ENCODE peak calls at places on chromosomes 7 and 10, in five cellular contexts. E is IMR-90, N is transverse colon, F is small intestine, D is aorta. X is an unnamed sample. For H3K4me1, the result is how much of the 10 kb centered on the place peaks cover.

GRCh38 chr7:18577096-18577771 is 81.7 kb downstream of the HDAC9 start:
- DNase-seq in F (no peak), D (no peak), N (peak), E (no peak), X (no peak)

GRCh38 chr7:1899201-1899600 is 229.1 kb downstream of the ELFN1 start:
- DNase-seq in N (no peak), E (peak), D (no peak), F (no peak), X (no peak)

GRCh38 chr10:3043512-3044368 is 23.6 kb upstream of the PFKP start:
- DNase-seq in N (peak), D (peak), F (peak), E (peak), X (no peak)

GRCh38 chr7:20474244-20474643 is 141.2 kb upstream of the ABCB5 start:
- DNase-seq in F (no peak), D (no peak), N (no peak), E (no peak), X (no peak)

GRCh38 chr7:151060416-151061234 is 1.2 kb downstream of the SLC4A2 start:
- DNase-seq in E (no peak), D (peak), N (peak), F (peak), X (no peak)

GRCh38 chr7:87506243-87507180 is 31.0 kb upstream of the ABCB4 start:
- DNase-seq in F (peak), N (no peak), D (no peak), E (peak), X (no peak)

GRCh38 chr7:85074-85945 is 107.1 kb upstream of the FAM20C start:
- DNase-seq in N (no peak), F (no peak), D (no peak), E (peak), X (no peak)

GRCh38 chr10:112203328-112204076 is 19.9 kb upstream of the GPAM start:
- DNase-seq in E (peak), N (no peak), D (no peak), F (no peak), X (no peak)

GRCh38 chr10:35600193-35600592 is 4.9 kb upstream of the GJD4 start:
- DNase-seq in E (no peak), F (no peak), D (no peak), N (no peak), X (no peak)

GRCh38 chr7:82805527-82805960 is 357.1 kb downstream of the PCLO start:
- DNase-seq in D (no peak), F (no peak), N (no peak), E (peak), X (no peak)

GRCh38 chr7:2719007-2719406 is 31.0 kb downstream of the AMZ1 start:
- DNase-seq in N (no peak), D (no peak), E (no peak), F (peak), X (peak)

GRCh38 chr7:122847871-122848473 is 38.3 kb downstream of the CADPS2 start:
- DNase-seq in D (no peak), F (no peak), E (no peak), N (no peak), X (no peak)

GRCh38 chr10:69348824-69349541 is 67.7 kb downstream of the TACR2 start:
- DNase-seq in D (peak), E (peak), F (peak), N (peak), X (no peak)

GRCh38 chr7:14125998-14126397 is 136.5 kb upstream of the ETV1 start:
- DNase-seq in D (no peak), N (no peak), E (peak), F (no peak), X (no peak)

GRCh38 chr10:22252801-22253577 is 35.2 kb upstream of the EBLN1 start:
- DNase-seq in N (peak), F (peak), D (peak), E (no peak), X (peak)

GRCh38 chr7:77200542-77200941 is 923 bp upstream of the FGL2 start:
- DNase-seq in N (no peak), F (no peak), E (no peak), D (no peak), X (no peak)

GRCh38 chr7:129560831-129561230 is 50.7 kb upstream of the NRF1 start:
- DNase-seq in D (no peak), N (no peak), F (no peak), E (peak), X (no peak)

GRCh38 chr7:50068026-50068425 is 25.0 kb downstream of the ZPBP start:
- DNase-seq in E (no peak), F (peak), D (no peak), N (peak), X (no peak)

GRCh38 chr7:116738378-116738777 is 66.4 kb downstream of the MET start:
- DNase-seq in N (no peak), E (no peak), F (no peak), D (no peak), X (no peak)

GRCh38 chr10:14477408-14477710 is 146.6 kb upstream of the FRMD4A start:
- DNase-seq in D (no peak), F (no peak), E (peak), N (no peak), X (no peak)

GRCh38 chr10:123272171-123272570 is 118.0 kb downstream of the BUB3 start:
- DNase-seq in D (no peak), N (no peak), F (no peak), E (no peak), X (no peak)

GRCh38 chr7:47366211-47366610 is 215.7 kb downstream of the TNS3 start:
- DNase-seq in E (no peak), D (no peak), F (no peak), N (no peak), X (no peak)

GRCh38 chr10:131615150-131615549 is 285.7 kb upstream of the PPP2R2D start:
- DNase-seq in F (no peak), E (no peak), D (no peak), N (no peak), X (no peak)

GRCh38 chr7:103791894-103792293 is 197.6 kb downstream of the RELN start:
- DNase-seq in F (no peak), E (no peak), N (no peak), D (no peak), X (no peak)

GRCh38 chr10:97013568-97013967 is 172.2 kb downstream of the SLIT1 start:
- DNase-seq in E (no peak), N (no peak), D (no peak), F (no peak), X (no peak)

GRCh38 chr7:155230169-155230593 is 67.5 kb upstream of the INSIG1 start:
- DNase-seq in D (no peak), N (no peak), E (peak), F (peak), X (peak)

GRCh38 chr10:28631896-28632596 is 45.3 kb upstream of the BAMBI start:
- DNase-seq in F (no peak), N (no peak), D (no peak), E (peak), X (no peak)

GRCh38 chr7:5421626-5422323 is 1.9 kb downstream of the TNRC18 start:
- DNase-seq in F (peak), D (peak), E (peak), N (peak), X (peak)

GRCh38 chr7:101832681-101833375 is 15.4 kb downstream of the CUX1 start:
- DNase-seq in N (no peak), F (no peak), E (no peak), D (peak), X (no peak)

GRCh38 chr10:95511314-95511713 is 49.9 kb downstream of the SORBS1 start:
- DNase-seq in E (no peak), D (no peak), N (no peak), F (no peak), X (no peak)

GRCh38 chr10:124244256-124244877 is 151.0 kb upstream of the CHST15 start:
- DNase-seq in F (no peak), N (peak), D (peak), E (no peak), X (no peak)

GRCh38 chr7:72538856-72539255 is 126.7 kb upstream of the CALN1 start:
- DNase-seq in E (no peak), N (no peak), F (no peak), D (no peak), X (no peak)

GRCh38 chr7:90833443-90833842 is 237.3 kb downstream of the CDK14 start:
- DNase-seq in F (no peak), N (no peak), D (no peak), E (peak), X (no peak)

GRCh38 chr10:103763374-103764202 is 91.8 kb downstream of the SH3PXD2A start:
- DNase-seq in D (no peak), N (no peak), E (peak), F (no peak), X (no peak)

DNA sequence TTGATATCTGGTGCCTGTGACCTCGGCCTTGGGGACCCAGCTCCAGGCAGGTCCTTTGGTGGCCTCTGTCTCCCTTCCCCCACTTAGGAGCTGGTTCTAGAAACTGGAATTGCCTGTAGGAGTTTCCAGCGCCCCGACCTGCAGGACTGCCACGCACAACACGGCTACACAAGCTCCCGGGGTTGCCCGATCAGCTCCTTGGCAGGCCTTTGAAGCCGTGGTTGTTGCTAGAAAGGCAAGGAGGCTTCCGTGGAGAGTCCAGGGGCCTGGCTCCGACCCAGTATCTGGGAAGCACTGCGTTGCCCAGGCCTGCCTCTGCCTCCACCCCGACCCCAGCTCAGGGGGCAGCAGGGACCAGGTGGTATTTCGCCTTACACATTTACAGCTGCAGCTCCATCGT is 54.4 kb downstream of the PROSER2 start:
- DNase-seq in F (no peak), E (no peak), D (peak), N (no peak), X (peak)
- H3K4me1 ChIP-seq in F (under half), E (under half), D (under half), N (under half), X (under half)

GRCh38 chr10:31320179-31320597 is 1.2 kb downstream of the ZEB1 start:
- DNase-seq in E (no peak), N (peak), F (no peak), D (peak), X (no peak)

GRCh38 chr10:31321396-31321941 is 2.5 kb downstream of the ZEB1 start:
- DNase-seq in N (peak), F (no peak), D (no peak), E (peak), X (peak)

GRCh38 chr10:31319602-31320178 is 674 bp downstream of the ZEB1 start:
- DNase-seq in N (no peak), F (no peak), E (no peak), D (peak), X (peak)

GRCh38 chr10:31320598-31321211 is 1.7 kb downstream of the ZEB1 start:
- DNase-seq in E (peak), F (no peak), N (peak), D (peak), X (peak)

DNA sequence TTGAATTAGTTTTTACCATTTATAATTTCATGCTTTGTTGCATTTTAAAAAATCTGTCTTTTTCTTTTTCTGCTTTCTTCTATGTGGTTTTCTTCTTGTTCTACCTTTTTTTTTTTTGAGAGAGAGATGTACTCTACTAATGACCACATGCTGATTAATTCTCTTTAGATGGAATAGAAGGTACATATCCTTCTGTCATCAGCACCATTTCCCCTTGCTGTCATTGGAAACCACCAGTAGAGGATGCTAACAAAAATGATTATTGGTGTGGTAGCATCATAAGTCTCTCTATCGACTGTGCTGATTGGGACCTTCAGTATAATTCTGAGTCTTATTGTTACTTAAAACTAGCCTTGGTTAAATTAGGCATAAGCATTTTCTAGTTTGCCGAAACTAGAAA is 3.6 kb downstream of the ZEB1 start:
- DNase-seq in D (no peak), F (no peak), E (peak), N (no peak), X (no peak)
- H3K4me1 ChIP-seq in D (under half), F (under half), E (under half), N (under half), X (under half)

GRCh38 chr7:99730992-99731391 is 4.0 kb downstream of the CYP3A7 start:
- DNase-seq in E (no peak), F (peak), D (no peak), N (no peak), X (no peak)
- H3K4me1 ChIP-seq in E (under half), F (under half), D (under half), N (under half), X (under half)

GRCh38 chr7:73833251-73833919 is 2.6 kb downstream of the CLDN4 start:
- DNase-seq in D (no peak), E (no peak), N (peak), F (peak), X (no peak)
- H3K4me1 ChIP-seq in D (under half), E (under half), N (under half), F (under half), X (under half)